ENCODE peak calls at places on chromosomes 11 and 22, in seven cellular contexts. One of them, this sample, is unnamed.
A peak's percentile ranks its signal among the peaks of the same experiment; 100 is the strongest.

GRCh38 chr22:42947211-42947990 is 67.5 kb downstream of the PACSIN2 start:
- DNase-seq in MV-4-11: no peak
- DNase-seq in NAMALWA: no peak
- DNase-seq in foreskin fibroblast: no peak
- DNase-seq in stimulated activated CD4-positive, alpha-beta T cell treated with anti-CD3 and anti-CD28 coated beads, Interleukin-2, amount 100 ng/mL, for 24 hours: no peak
- DNase-seq in naive thymus-derived CD8-positive, alpha-beta T cell: no peak
- DNase-seq in NCI-H748 treated with DMSO at 0.1 percent for 48 hours: peak; percentile 6
- DNase-seq in this sample: no peak

GRCh38 chr11:124725719-124726105 is 14.0 kb upstream of the NRGN start:
- DNase-seq in NAMALWA: no peak
- DNase-seq in MV-4-11: peak; percentile 53
- DNase-seq in naive thymus-derived CD8-positive, alpha-beta T cell: no peak
- DNase-seq in NCI-H748 treated with DMSO at 0.1 percent for 48 hours: no peak
- DNase-seq in stimulated activated CD4-positive, alpha-beta T cell treated with anti-CD3 and anti-CD28 coated beads, Interleukin-2, amount 100 ng/mL, for 24 hours: no peak
- DNase-seq in foreskin fibroblast: no peak
- DNase-seq in this sample: peak; percentile 45

GRCh38 chr11:10693509-10694071 is at the start of gene IRAG1:
- DNase-seq in NCI-H748 treated with DMSO at 0.1 percent for 48 hours: no peak
- DNase-seq in MV-4-11: no peak
- DNase-seq in naive thymus-derived CD8-positive, alpha-beta T cell: no peak
- DNase-seq in stimulated activated CD4-positive, alpha-beta T cell treated with anti-CD3 and anti-CD28 coated beads, Interleukin-2, amount 100 ng/mL, for 24 hours: no peak
- DNase-seq in foreskin fibroblast: peak; percentile 42
- DNase-seq in NAMALWA: no peak
- DNase-seq in this sample: no peak

GRCh38 chr11:67289651-67290479 is 762 bp downstream of the ANKRD13D start:
- DNase-seq in MV-4-11: peak; percentile 16
- DNase-seq in foreskin fibroblast: no peak
- DNase-seq in naive thymus-derived CD8-positive, alpha-beta T cell: peak; percentile 65
- DNase-seq in stimulated activated CD4-positive, alpha-beta T cell treated with anti-CD3 and anti-CD28 coated beads, Interleukin-2, amount 100 ng/mL, for 24 hours: no peak
- DNase-seq in NAMALWA: no peak
- DNase-seq in NCI-H748 treated with DMSO at 0.1 percent for 48 hours: no peak
- DNase-seq in this sample: no peak

GRCh38 chr11:111438168-111438567 is 59.1 kb upstream of the POU2AF1 start:
- DNase-seq in naive thymus-derived CD8-positive, alpha-beta T cell: no peak
- DNase-seq in foreskin fibroblast: no peak
- DNase-seq in NCI-H748 treated with DMSO at 0.1 percent for 48 hours: no peak
- DNase-seq in MV-4-11: no peak
- DNase-seq in NAMALWA: no peak
- DNase-seq in stimulated activated CD4-positive, alpha-beta T cell treated with anti-CD3 and anti-CD28 coated beads, Interleukin-2, amount 100 ng/mL, for 24 hours: no peak
- DNase-seq in this sample: no peak

GRCh38 chr11:4699697-4700435 is 2.2 kb upstream of the OR51E2 start:
- DNase-seq in foreskin fibroblast: no peak
- DNase-seq in stimulated activated CD4-positive, alpha-beta T cell treated with anti-CD3 and anti-CD28 coated beads, Interleukin-2, amount 100 ng/mL, for 24 hours: no peak
- DNase-seq in NAMALWA: no peak
- DNase-seq in naive thymus-derived CD8-positive, alpha-beta T cell: no peak
- DNase-seq in MV-4-11: no peak
- DNase-seq in NCI-H748 treated with DMSO at 0.1 percent for 48 hours: no peak
- DNase-seq in this sample: no peak

GRCh38 chr11:15801126-15801525 is 555.2 kb downstream of the SOX6 start:
- DNase-seq in NAMALWA: no peak
- DNase-seq in stimulated activated CD4-positive, alpha-beta T cell treated with anti-CD3 and anti-CD28 coated beads, Interleukin-2, amount 100 ng/mL, for 24 hours: no peak
- DNase-seq in foreskin fibroblast: no peak
- DNase-seq in naive thymus-derived CD8-positive, alpha-beta T cell: no peak
- DNase-seq in MV-4-11: no peak
- DNase-seq in NCI-H748 treated with DMSO at 0.1 percent for 48 hours: no peak
- DNase-seq in this sample: no peak

GRCh38 chr11:124315052-124315451 is 1.3 kb upstream of the OR8D1 start:
- DNase-seq in MV-4-11: no peak
- DNase-seq in foreskin fibroblast: peak; percentile 20
- DNase-seq in NCI-H748 treated with DMSO at 0.1 percent for 48 hours: no peak
- DNase-seq in NAMALWA: no peak
- DNase-seq in naive thymus-derived CD8-positive, alpha-beta T cell: no peak
- DNase-seq in stimulated activated CD4-positive, alpha-beta T cell treated with anti-CD3 and anti-CD28 coated beads, Interleukin-2, amount 100 ng/mL, for 24 hours: no peak
- DNase-seq in this sample: no peak

GRCh38 chr11:85941380-85941973 is 86.3 kb downstream of the CCDC83 start:
- DNase-seq in NAMALWA: peak; percentile 57
- DNase-seq in naive thymus-derived CD8-positive, alpha-beta T cell: no peak
- DNase-seq in foreskin fibroblast: peak; percentile 61
- DNase-seq in NCI-H748 treated with DMSO at 0.1 percent for 48 hours: peak; percentile 26
- DNase-seq in MV-4-11: peak; percentile 47
- DNase-seq in stimulated activated CD4-positive, alpha-beta T cell treated with anti-CD3 and anti-CD28 coated beads, Interleukin-2, amount 100 ng/mL, for 24 hours: no peak
- DNase-seq in this sample: no peak

GRCh38 chr22:23070418-23071162 is at the start of gene GNAZ:
- DNase-seq in NCI-H748 treated with DMSO at 0.1 percent for 48 hours: peak; percentile 4
- DNase-seq in stimulated activated CD4-positive, alpha-beta T cell treated with anti-CD3 and anti-CD28 coated beads, Interleukin-2, amount 100 ng/mL, for 24 hours: peak; percentile 22
- DNase-seq in MV-4-11: no peak
- DNase-seq in NAMALWA: peak; percentile 46
- DNase-seq in foreskin fibroblast: no peak
- DNase-seq in naive thymus-derived CD8-positive, alpha-beta T cell: peak; percentile 57
- DNase-seq in this sample: no peak

GRCh38 chr11:100525635-100526034 is 161.5 kb upstream of the ARHGAP42 start:
- DNase-seq in MV-4-11: no peak
- DNase-seq in NAMALWA: peak; percentile 40
- DNase-seq in naive thymus-derived CD8-positive, alpha-beta T cell: no peak
- DNase-seq in stimulated activated CD4-positive, alpha-beta T cell treated with anti-CD3 and anti-CD28 coated beads, Interleukin-2, amount 100 ng/mL, for 24 hours: no peak
- DNase-seq in NCI-H748 treated with DMSO at 0.1 percent for 48 hours: no peak
- DNase-seq in foreskin fibroblast: no peak
- DNase-seq in this sample: no peak

GRCh38 chr22:33337524-33337923 is 279.3 kb upstream of the SYN3 start:
- DNase-seq in NAMALWA: no peak
- DNase-seq in foreskin fibroblast: no peak
- DNase-seq in stimulated activated CD4-positive, alpha-beta T cell treated with anti-CD3 and anti-CD28 coated beads, Interleukin-2, amount 100 ng/mL, for 24 hours: no peak
- DNase-seq in MV-4-11: no peak
- DNase-seq in NCI-H748 treated with DMSO at 0.1 percent for 48 hours: no peak
- DNase-seq in naive thymus-derived CD8-positive, alpha-beta T cell: no peak
- DNase-seq in this sample: no peak

GRCh38 chr22:41290262-41291221 is 4.6 kb upstream of the RANGAP1 start:
- DNase-seq in stimulated activated CD4-positive, alpha-beta T cell treated with anti-CD3 and anti-CD28 coated beads, Interleukin-2, amount 100 ng/mL, for 24 hours: no peak
- DNase-seq in naive thymus-derived CD8-positive, alpha-beta T cell: no peak
- DNase-seq in NCI-H748 treated with DMSO at 0.1 percent for 48 hours: no peak
- DNase-seq in MV-4-11: no peak
- DNase-seq in NAMALWA: no peak
- DNase-seq in foreskin fibroblast: peak; percentile 67
- DNase-seq in this sample: no peak

GRCh38 chr11:83557638-83558037 is 271.5 kb upstream of the CCDC90B start:
- DNase-seq in stimulated activated CD4-positive, alpha-beta T cell treated with anti-CD3 and anti-CD28 coated beads, Interleukin-2, amount 100 ng/mL, for 24 hours: no peak
- DNase-seq in MV-4-11: no peak
- DNase-seq in naive thymus-derived CD8-positive, alpha-beta T cell: no peak
- DNase-seq in foreskin fibroblast: no peak
- DNase-seq in NCI-H748 treated with DMSO at 0.1 percent for 48 hours: no peak
- DNase-seq in NAMALWA: peak; percentile 17
- DNase-seq in this sample: no peak

GRCh38 chr11:134538793-134539192 is 126.8 kb upstream of the B3GAT1 start:
- DNase-seq in NAMALWA: no peak
- DNase-seq in MV-4-11: no peak
- DNase-seq in naive thymus-derived CD8-positive, alpha-beta T cell: no peak
- DNase-seq in stimulated activated CD4-positive, alpha-beta T cell treated with anti-CD3 and anti-CD28 coated beads, Interleukin-2, amount 100 ng/mL, for 24 hours: no peak
- DNase-seq in NCI-H748 treated with DMSO at 0.1 percent for 48 hours: no peak
- DNase-seq in foreskin fibroblast: no peak
- DNase-seq in this sample: no peak

GRCh38 chr22:48250937-48251530 is 1488.6 kb downstream of the TBC1D22A start:
- DNase-seq in stimulated activated CD4-positive, alpha-beta T cell treated with anti-CD3 and anti-CD28 coated beads, Interleukin-2, amount 100 ng/mL, for 24 hours: no peak
- DNase-seq in naive thymus-derived CD8-positive, alpha-beta T cell: no peak
- DNase-seq in NCI-H748 treated with DMSO at 0.1 percent for 48 hours: no peak
- DNase-seq in foreskin fibroblast: no peak
- DNase-seq in NAMALWA: no peak
- DNase-seq in MV-4-11: no peak
- DNase-seq in this sample: no peak

GRCh38 chr11:113163291-113164030 is 150.9 kb upstream of the TTC12 start:
- DNase-seq in naive thymus-derived CD8-positive, alpha-beta T cell: no peak
- DNase-seq in stimulated activated CD4-positive, alpha-beta T cell treated with anti-CD3 and anti-CD28 coated beads, Interleukin-2, amount 100 ng/mL, for 24 hours: no peak
- DNase-seq in foreskin fibroblast: no peak
- DNase-seq in NAMALWA: no peak
- DNase-seq in NCI-H748 treated with DMSO at 0.1 percent for 48 hours: no peak
- DNase-seq in MV-4-11: no peak
- DNase-seq in this sample: peak; percentile 32

GRCh38 chr22:37953062-37953436 is 352 bp downstream of the C22orf23 start:
- DNase-seq in MV-4-11: no peak
- DNase-seq in foreskin fibroblast: no peak
- DNase-seq in stimulated activated CD4-positive, alpha-beta T cell treated with anti-CD3 and anti-CD28 coated beads, Interleukin-2, amount 100 ng/mL, for 24 hours: no peak
- DNase-seq in NCI-H748 treated with DMSO at 0.1 percent for 48 hours: no peak
- DNase-seq in NAMALWA: no peak
- DNase-seq in naive thymus-derived CD8-positive, alpha-beta T cell: no peak
- DNase-seq in this sample: no peak

GRCh38 chr22:21587803-21588611 is 20.5 kb downstream of the UBE2L3 start:
- DNase-seq in stimulated activated CD4-positive, alpha-beta T cell treated with anti-CD3 and anti-CD28 coated beads, Interleukin-2, amount 100 ng/mL, for 24 hours: peak; percentile 58
- DNase-seq in foreskin fibroblast: no peak
- DNase-seq in naive thymus-derived CD8-positive, alpha-beta T cell: no peak
- DNase-seq in NCI-H748 treated with DMSO at 0.1 percent for 48 hours: no peak
- DNase-seq in NAMALWA: peak; percentile 53
- DNase-seq in MV-4-11: peak; percentile 78
- DNase-seq in this sample: no peak

GRCh38 chr11:34380696-34381095 is 22.9 kb upstream of the ABTB2 start:
- DNase-seq in foreskin fibroblast: peak; percentile 74
- DNase-seq in NAMALWA: no peak
- DNase-seq in naive thymus-derived CD8-positive, alpha-beta T cell: no peak
- DNase-seq in stimulated activated CD4-positive, alpha-beta T cell treated with anti-CD3 and anti-CD28 coated beads, Interleukin-2, amount 100 ng/mL, for 24 hours: no peak
- DNase-seq in NCI-H748 treated with DMSO at 0.1 percent for 48 hours: no peak
- DNase-seq in MV-4-11: peak; percentile 14
- DNase-seq in this sample: peak; percentile 63

GRCh38 chr11:119092880-119093665 is 8.4 kb downstream of the HMBS start:
- DNase-seq in MV-4-11: no peak
- DNase-seq in NCI-H748 treated with DMSO at 0.1 percent for 48 hours: no peak
- DNase-seq in stimulated activated CD4-positive, alpha-beta T cell treated with anti-CD3 and anti-CD28 coated beads, Interleukin-2, amount 100 ng/mL, for 24 hours: no peak
- DNase-seq in naive thymus-derived CD8-positive, alpha-beta T cell: no peak
- DNase-seq in NAMALWA: no peak
- DNase-seq in foreskin fibroblast: no peak
- DNase-seq in this sample: no peak

GRCh38 chr11:123588117-123588815 is 66.2 kb downstream of the SCN3B start:
- DNase-seq in foreskin fibroblast: no peak
- DNase-seq in stimulated activated CD4-positive, alpha-beta T cell treated with anti-CD3 and anti-CD28 coated beads, Interleukin-2, amount 100 ng/mL, for 24 hours: no peak
- DNase-seq in NCI-H748 treated with DMSO at 0.1 percent for 48 hours: no peak
- DNase-seq in naive thymus-derived CD8-positive, alpha-beta T cell: peak; percentile 23
- DNase-seq in NAMALWA: no peak
- DNase-seq in MV-4-11: no peak
- DNase-seq in this sample: no peak

GRCh38 chr11:61912991-61913698 is 4.2 kb downstream of the RAB3IL1 start:
- DNase-seq in MV-4-11: no peak
- DNase-seq in stimulated activated CD4-positive, alpha-beta T cell treated with anti-CD3 and anti-CD28 coated beads, Interleukin-2, amount 100 ng/mL, for 24 hours: no peak
- DNase-seq in naive thymus-derived CD8-positive, alpha-beta T cell: no peak
- DNase-seq in NAMALWA: no peak
- DNase-seq in foreskin fibroblast: no peak
- DNase-seq in NCI-H748 treated with DMSO at 0.1 percent for 48 hours: no peak
- DNase-seq in this sample: no peak

GRCh38 chr11:77322926-77323590 is 21.6 kb upstream of the GDPD4 start:
- DNase-seq in stimulated activated CD4-positive, alpha-beta T cell treated with anti-CD3 and anti-CD28 coated beads, Interleukin-2, amount 100 ng/mL, for 24 hours: no peak
- DNase-seq in NCI-H748 treated with DMSO at 0.1 percent for 48 hours: no peak
- DNase-seq in foreskin fibroblast: peak; percentile 35
- DNase-seq in naive thymus-derived CD8-positive, alpha-beta T cell: no peak
- DNase-seq in NAMALWA: no peak
- DNase-seq in MV-4-11: no peak
- DNase-seq in this sample: no peak

GRCh38 chr22:33806191-33806590 is 114.1 kb downstream of the LARGE1 start:
- DNase-seq in naive thymus-derived CD8-positive, alpha-beta T cell: no peak
- DNase-seq in foreskin fibroblast: no peak
- DNase-seq in MV-4-11: no peak
- DNase-seq in NAMALWA: peak; percentile 43
- DNase-seq in stimulated activated CD4-positive, alpha-beta T cell treated with anti-CD3 and anti-CD28 coated beads, Interleukin-2, amount 100 ng/mL, for 24 hours: no peak
- DNase-seq in NCI-H748 treated with DMSO at 0.1 percent for 48 hours: no peak
- DNase-seq in this sample: no peak

GRCh38 chr22:27885977-27886842 is 32.8 kb downstream of the PITPNB start:
- DNase-seq in NCI-H748 treated with DMSO at 0.1 percent for 48 hours: peak; percentile 14
- DNase-seq in naive thymus-derived CD8-positive, alpha-beta T cell: peak; percentile 65
- DNase-seq in MV-4-11: peak; percentile 20
- DNase-seq in NAMALWA: peak; percentile 66
- DNase-seq in foreskin fibroblast: peak; percentile 80
- DNase-seq in stimulated activated CD4-positive, alpha-beta T cell treated with anti-CD3 and anti-CD28 coated beads, Interleukin-2, amount 100 ng/mL, for 24 hours: peak; percentile 46
- DNase-seq in this sample: no peak

GRCh38 chr11:16117989-16118810 is 238.1 kb downstream of the SOX6 start:
- DNase-seq in NAMALWA: no peak
- DNase-seq in MV-4-11: no peak
- DNase-seq in NCI-H748 treated with DMSO at 0.1 percent for 48 hours: peak; percentile 15
- DNase-seq in foreskin fibroblast: no peak
- DNase-seq in naive thymus-derived CD8-positive, alpha-beta T cell: no peak
- DNase-seq in stimulated activated CD4-positive, alpha-beta T cell treated with anti-CD3 and anti-CD28 coated beads, Interleukin-2, amount 100 ng/mL, for 24 hours: no peak
- DNase-seq in this sample: peak; percentile 24

GRCh38 chr11:47393163-47394049 is 15.0 kb upstream of the SLC39A13 start:
- DNase-seq in naive thymus-derived CD8-positive, alpha-beta T cell: no peak
- DNase-seq in NCI-H748 treated with DMSO at 0.1 percent for 48 hours: no peak
- DNase-seq in stimulated activated CD4-positive, alpha-beta T cell treated with anti-CD3 and anti-CD28 coated beads, Interleukin-2, amount 100 ng/mL, for 24 hours: no peak
- DNase-seq in MV-4-11: peak; percentile 86
- DNase-seq in foreskin fibroblast: peak; percentile 52
- DNase-seq in NAMALWA: no peak
- DNase-seq in this sample: peak; percentile 61

GRCh38 chr22:46076651-46077339 is 73.5 kb upstream of the PPARA start:
- DNase-seq in foreskin fibroblast: peak; percentile 73
- DNase-seq in naive thymus-derived CD8-positive, alpha-beta T cell: peak; percentile 36
- DNase-seq in NAMALWA: no peak
- DNase-seq in MV-4-11: no peak
- DNase-seq in stimulated activated CD4-positive, alpha-beta T cell treated with anti-CD3 and anti-CD28 coated beads, Interleukin-2, amount 100 ng/mL, for 24 hours: no peak
- DNase-seq in NCI-H748 treated with DMSO at 0.1 percent for 48 hours: no peak
- DNase-seq in this sample: no peak

GRCh38 chr11:46296520-46297448 is 19.3 kb downstream of the CREB3L1 start:
- DNase-seq in MV-4-11: no peak
- DNase-seq in NCI-H748 treated with DMSO at 0.1 percent for 48 hours: no peak
- DNase-seq in stimulated activated CD4-positive, alpha-beta T cell treated with anti-CD3 and anti-CD28 coated beads, Interleukin-2, amount 100 ng/mL, for 24 hours: no peak
- DNase-seq in foreskin fibroblast: peak; percentile 80
- DNase-seq in NAMALWA: no peak
- DNase-seq in naive thymus-derived CD8-positive, alpha-beta T cell: no peak
- DNase-seq in this sample: peak; percentile 90

GRCh38 chr11:100878474-100878873 is 191.4 kb downstream of the ARHGAP42 start:
- DNase-seq in stimulated activated CD4-positive, alpha-beta T cell treated with anti-CD3 and anti-CD28 coated beads, Interleukin-2, amount 100 ng/mL, for 24 hours: no peak
- DNase-seq in NAMALWA: no peak
- DNase-seq in NCI-H748 treated with DMSO at 0.1 percent for 48 hours: no peak
- DNase-seq in naive thymus-derived CD8-positive, alpha-beta T cell: no peak
- DNase-seq in foreskin fibroblast: peak; percentile 47
- DNase-seq in MV-4-11: no peak
- DNase-seq in this sample: peak; percentile 96

GRCh38 chr11:127017482-127017881 is 16.9 kb upstream of the KIRREL3 start:
- DNase-seq in foreskin fibroblast: peak; percentile 60
- DNase-seq in NCI-H748 treated with DMSO at 0.1 percent for 48 hours: no peak
- DNase-seq in naive thymus-derived CD8-positive, alpha-beta T cell: no peak
- DNase-seq in MV-4-11: no peak
- DNase-seq in NAMALWA: no peak
- DNase-seq in stimulated activated CD4-positive, alpha-beta T cell treated with anti-CD3 and anti-CD28 coated beads, Interleukin-2, amount 100 ng/mL, for 24 hours: no peak
- DNase-seq in this sample: no peak

GRCh38 chr11:68128682-68129327 is 7.6 kb upstream of the CHKA start:
- DNase-seq in MV-4-11: no peak
- DNase-seq in naive thymus-derived CD8-positive, alpha-beta T cell: peak; percentile 59
- DNase-seq in NCI-H748 treated with DMSO at 0.1 percent for 48 hours: no peak
- DNase-seq in foreskin fibroblast: peak; percentile 51
- DNase-seq in stimulated activated CD4-positive, alpha-beta T cell treated with anti-CD3 and anti-CD28 coated beads, Interleukin-2, amount 100 ng/mL, for 24 hours: no peak
- DNase-seq in NAMALWA: no peak
- DNase-seq in this sample: peak; percentile 36

GRCh38 chr11:127063191-127063590 is 62.6 kb upstream of the KIRREL3 start:
- DNase-seq in naive thymus-derived CD8-positive, alpha-beta T cell: no peak
- DNase-seq in stimulated activated CD4-positive, alpha-beta T cell treated with anti-CD3 and anti-CD28 coated beads, Interleukin-2, amount 100 ng/mL, for 24 hours: no peak
- DNase-seq in NAMALWA: no peak
- DNase-seq in NCI-H748 treated with DMSO at 0.1 percent for 48 hours: no peak
- DNase-seq in foreskin fibroblast: no peak
- DNase-seq in MV-4-11: no peak
- DNase-seq in this sample: no peak

GRCh38 chr11:111793863-111794262 is 27.7 kb upstream of the PPP2R1B start:
- DNase-seq in naive thymus-derived CD8-positive, alpha-beta T cell: no peak
- DNase-seq in MV-4-11: no peak
- DNase-seq in NAMALWA: no peak
- DNase-seq in foreskin fibroblast: peak; percentile 79
- DNase-seq in stimulated activated CD4-positive, alpha-beta T cell treated with anti-CD3 and anti-CD28 coated beads, Interleukin-2, amount 100 ng/mL, for 24 hours: no peak
- DNase-seq in NCI-H748 treated with DMSO at 0.1 percent for 48 hours: no peak
- DNase-seq in this sample: no peak